ENCODE peak calls at places on chromosome 12, in eight cellular contexts. H is suprapubic skin, W is transverse colon, R is HepG2, T is A549, S is SK-N-SH, G is tibial nerve, N is stomach. Y is an unnamed sample.

GRCh38 chr12:5171701-5172100 is 128.0 kb downstream of the KCNA5 start:
- DNase-seq in H (no peak), W (peak; percentile 13), R (peak; percentile 18), T (peak; percentile 48), S (peak; percentile 51), G (no peak), N (no peak), Y (no peak)

GRCh38 chr12:45669762-45670161 is 59.7 kb upstream of the ARID2 start:
- DNase-seq in H (no peak), W (no peak), R (no peak), T (no peak), S (no peak), G (no peak), N (no peak), Y (no peak)

GRCh38 chr12:47651368-47652254 is 54.2 kb downstream of the RPAP3 start:
- DNase-seq in H (no peak), W (peak; percentile 46), R (peak; percentile 64), T (peak; percentile 75), S (peak; percentile 54), G (peak; percentile 50), N (peak; percentile 59), Y (peak; percentile 49)

GRCh38 chr12:55706840-55707671 is 648 bp downstream of the ITGA7 start:
- DNase-seq in H (no peak), W (no peak), R (no peak), T (no peak), S (no peak), G (no peak), N (no peak), Y (no peak)

GRCh38 chr12:71786840-71787239 is 32.2 kb downstream of the RAB21 start:
- DNase-seq in H (no peak), W (no peak), R (no peak), T (no peak), S (no peak), G (no peak), N (no peak), Y (no peak)

GRCh38 chr12:70733385-70733784 is 96.2 kb upstream of the PTPRB start:
- DNase-seq in H (no peak), W (no peak), R (peak; percentile 63), T (peak; percentile 73), S (peak; percentile 69), G (peak; percentile 44), N (no peak), Y (no peak)

GRCh38 chr12:15848606-15849005 is 33.6 kb upstream of the STRAP start:
- DNase-seq in H (no peak), W (no peak), R (no peak), T (no peak), S (no peak), G (no peak), N (no peak), Y (no peak)

GRCh38 chr12:45183263-45183662 is 32.6 kb upstream of the ANO6 start:
- DNase-seq in H (no peak), W (no peak), R (peak; percentile 13), T (peak; percentile 12), S (peak; percentile 24), G (no peak), N (no peak), Y (no peak)

GRCh38 chr12:19451196-19451595 is 11.9 kb downstream of the AEBP2 start:
- DNase-seq in H (no peak), W (no peak), R (no peak), T (no peak), S (peak; percentile 27), G (no peak), N (no peak), Y (no peak)

GRCh38 chr12:3339221-3339620 is 151.8 kb upstream of the PRMT8 start:
- DNase-seq in H (no peak), W (no peak), R (no peak), T (no peak), S (no peak), G (no peak), N (no peak), Y (no peak)

GRCh38 chr12:27575780-27576154 is 51.8 kb downstream of the PPFIBP1 start:
- DNase-seq in H (no peak), W (no peak), R (no peak), T (no peak), S (no peak), G (no peak), N (no peak), Y (no peak)

GRCh38 chr12:25436206-25436912 is 116.7 kb downstream of the LMNTD1 start:
- DNase-seq in H (no peak), W (no peak), R (peak; percentile 49), T (peak; percentile 83), S (peak; percentile 64), G (peak; percentile 67), N (no peak), Y (peak; percentile 26)

GRCh38 chr12:39807043-39807442 is 187.4 kb upstream of the ABCD2 start:
- DNase-seq in H (no peak), W (no peak), R (peak; percentile 45), T (peak; percentile 63), S (peak; percentile 25), G (no peak), N (no peak), Y (no peak)

GRCh38 chr12:106583578-106584103 is 837 bp downstream of the RFX4 start:
- DNase-seq in H (no peak), W (no peak), R (no peak), T (peak; percentile 56), S (peak; percentile 61), G (no peak), N (no peak), Y (no peak)

GRCh38 chr12:106586535-106586802 is 3.7 kb downstream of the RFX4 start:
- DNase-seq in H (no peak), W (no peak), R (no peak), T (no peak), S (no peak), G (no peak), N (no peak), Y (no peak)

GRCh38 chr12:106585862-106586534 is 3.2 kb downstream of the RFX4 start:
- DNase-seq in H (no peak), W (no peak), R (no peak), T (peak; percentile 50), S (peak; percentile 47), G (no peak), N (no peak), Y (no peak)

GRCh38 chr12:106584104-106585064 is 1.6 kb downstream of the RFX4 start:
- DNase-seq in H (no peak), W (no peak), R (no peak), T (peak; percentile 48), S (peak; percentile 48), G (no peak), N (no peak), Y (no peak)

DNA sequence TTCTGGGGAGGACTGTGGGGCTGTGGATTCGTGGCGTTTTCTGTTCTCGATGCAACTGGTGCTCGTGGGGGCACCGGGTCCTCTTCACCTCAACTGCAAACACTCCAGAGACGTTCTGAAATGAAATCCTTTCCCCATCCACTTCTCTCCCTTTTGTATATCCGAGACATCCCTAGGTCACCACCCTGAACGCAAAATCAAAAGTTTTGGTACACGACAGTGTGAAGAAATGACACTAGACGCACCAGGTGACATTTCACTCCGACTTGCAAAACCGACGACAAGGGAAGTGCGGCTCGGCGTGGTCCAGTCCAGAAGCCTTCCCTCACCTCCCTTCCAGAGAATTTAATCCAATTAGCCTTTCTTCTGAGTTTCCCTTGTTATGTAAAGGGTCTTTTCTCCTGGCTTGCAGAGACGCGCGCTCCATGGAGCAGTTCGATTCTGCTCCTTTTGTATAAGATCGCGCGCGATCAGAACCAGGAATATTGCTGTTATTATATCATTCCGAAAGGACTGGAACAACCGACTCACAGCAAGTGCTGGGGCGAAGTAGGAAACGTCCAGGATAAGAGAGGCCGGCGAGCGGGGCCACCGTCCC is 2.5 kb downstream of the RFX4 start:
- DNase-seq in H (no peak), W (no peak), R (no peak), T (no peak), S (no peak), G (no peak), N (no peak), Y (no peak)
- TF ChIP-seq EP300 in H (no peak), W (no peak), R (no peak), T (no peak), S (no peak), G (no peak), N (no peak), Y (no peak)

GRCh38 chr12:885701-886100 is 63.8 kb downstream of the RAD52 start:
- DNase-seq in H (no peak), W (no peak), R (no peak), T (no peak), S (no peak), G (no peak), N (no peak), Y (no peak)

GRCh38 chr12:879641-880040 is 69.9 kb downstream of the RAD52 start:
- DNase-seq in H (no peak), W (no peak), R (no peak), T (no peak), S (no peak), G (no peak), N (no peak), Y (no peak)

GRCh38 chr12:880656-881055 is 68.8 kb downstream of the RAD52 start:
- DNase-seq in H (no peak), W (no peak), R (no peak), T (no peak), S (no peak), G (no peak), N (no peak), Y (no peak)

GRCh38 chr12:886206-886605 is 63.3 kb downstream of the RAD52 start:
- DNase-seq in H (no peak), W (no peak), R (no peak), T (no peak), S (no peak), G (no peak), N (no peak), Y (no peak)

DNA sequence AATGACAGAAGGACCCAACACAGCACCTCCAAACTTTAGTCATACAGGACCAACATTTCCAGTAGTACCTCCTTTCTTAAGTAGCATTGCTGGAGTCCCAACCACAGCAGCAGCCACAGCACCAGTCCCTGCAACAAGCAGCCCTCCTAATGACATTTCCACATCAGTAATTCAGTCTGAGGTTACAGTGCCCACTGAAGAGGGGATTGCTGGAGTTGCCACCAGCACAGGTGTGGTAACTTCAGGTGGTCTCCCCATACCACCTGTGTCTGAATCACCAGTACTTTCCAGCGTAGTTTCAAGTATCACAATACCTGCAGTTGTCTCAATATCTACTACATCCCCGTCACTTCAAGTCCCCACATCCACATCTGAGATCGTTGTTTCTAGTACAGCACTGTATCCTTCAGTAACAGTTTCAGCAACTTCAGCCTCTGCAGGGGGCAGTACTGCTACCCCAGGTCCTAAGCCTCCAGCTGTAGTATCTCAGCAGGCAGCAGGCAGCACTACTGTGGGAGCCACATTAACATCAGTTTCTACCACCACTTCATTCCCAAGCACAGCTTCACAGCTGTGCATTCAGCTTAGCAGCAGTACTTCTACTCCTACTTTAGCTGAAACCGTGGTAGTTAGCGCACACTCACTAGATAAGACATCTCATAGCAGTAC is 64.6 kb downstream of the RAD52 start:
- DNase-seq in H (no peak), W (no peak), R (no peak), T (no peak), S (no peak), G (no peak), N (no peak), Y (no peak)
- TF ChIP-seq CTCF in H (no peak), W (no peak), R (no peak), T (no peak), S (no peak), G (no peak), N (no peak), Y (no peak)

GRCh38 chr12:79629561-79629960 is 61.2 kb downstream of the PAWR start:
- DNase-seq in H (no peak), W (no peak), R (no peak), T (no peak), S (no peak), G (no peak), N (no peak), Y (no peak)
- H3K4me1 ChIP-seq in H (peaks cover 2% of the 10 kb centered on the region), W (no peaks in the 10 kb centered on the region), R (peaks cover 17% of the 10 kb centered on the region), T (peaks cover 22% of the 10 kb centered on the region), S (no peaks in the 10 kb centered on the region), G (no peaks in the 10 kb centered on the region), N (no peaks in the 10 kb centered on the region), Y (peaks cover 2% of the 10 kb centered on the region)

GRCh38 chr12:120352117-120352516 is 16.8 kb downstream of the MSI1 start:
- DNase-seq in H (no peak), W (no peak), R (no peak), T (peak; percentile 64), S (no peak), G (no peak), N (no peak), Y (no peak)
- TF ChIP-seq EP300 in H (no peak), W (no peak), R (no peak), T (no peak), S (no peak), G (no peak), N (no peak), Y (no peak)

Y was measured in ovary.